ENCODE peak calls at places on chromosomes 2 and 18, in nine cellular contexts. R is tibial artery, U is A549, I is RWPE1, K is psoas muscle, G is ascending aorta, A is cardiac muscle cell, P is PC-3, B is dorsolateral prefrontal cortex. S is an unnamed sample.
A peak's percentile ranks its signal among the peaks of the same experiment; 100 is the strongest.

GRCh38 chr2:236168110-236169067 is at the start of gene GBX2:
- DNase-seq in G (no peak), I (peak; percentile 95), R (no peak), P (peak; percentile 91), U (peak; percentile 89), K (no peak), B (no peak), A (peak; percentile 79), S (peak; percentile 58)

GRCh38 chr2:45675130-45675812 is 23.8 kb downstream of the PRKCE start:
- DNase-seq in A (peak; percentile 76), R (no peak), I (peak; percentile 76), K (no peak), B (no peak), P (peak; percentile 95), U (no peak), G (no peak), S (peak; percentile 67)

GRCh38 chr2:120350801-120351324 is 4.9 kb downstream of the INHBB start:
- DNase-seq in U (no peak), R (no peak), G (no peak), K (no peak), P (no peak), I (no peak), B (no peak), A (no peak), S (peak; percentile 82)

GRCh38 chr2:168348076-168348475 is 100.7 kb upstream of the STK39 start:
- DNase-seq in A (peak; percentile 70), P (peak; percentile 55), U (peak; percentile 49), G (no peak), R (no peak), K (no peak), I (peak; percentile 27), B (no peak), S (no peak)

GRCh38 chr18:39742015-39742466 is 2176.4 kb upstream of the CELF4 start:
- DNase-seq in I (no peak), P (no peak), G (no peak), K (no peak), B (no peak), R (no peak), A (peak; percentile 24), U (no peak), S (no peak)

GRCh38 chr2:41711736-41712135 is 336.1 kb upstream of the PKDCC start:
- DNase-seq in K (no peak), P (no peak), U (no peak), G (no peak), R (no peak), B (no peak), I (no peak), A (no peak), S (no peak)

GRCh38 chr18:2932247-2933181 is 80.4 kb downstream of the LPIN2 start:
- DNase-seq in A (peak; percentile 78), P (peak; percentile 87), G (no peak), R (no peak), U (peak; percentile 50), B (no peak), K (no peak), I (peak; percentile 65), S (no peak)

GRCh38 chr2:60633615-60634014 is 80.2 kb upstream of the BCL11A start:
- DNase-seq in U (no peak), A (no peak), K (no peak), G (no peak), R (no peak), I (no peak), B (no peak), P (no peak), S (no peak)

GRCh38 chr2:49403722-49404507 is 249.6 kb upstream of the FSHR start:
- DNase-seq in A (no peak), R (no peak), K (no peak), I (no peak), B (peak; percentile 39), G (no peak), U (no peak), P (no peak), S (no peak)

GRCh38 chr2:2799151-2799697 is 468.1 kb upstream of the MYT1L start:
- DNase-seq in A (no peak), K (no peak), G (no peak), R (no peak), I (no peak), U (no peak), P (no peak), B (no peak), S (no peak)

GRCh38 chr2:100228967-100229366 is 86.6 kb upstream of the AFF3 start:
- DNase-seq in U (no peak), P (no peak), K (no peak), B (no peak), R (no peak), I (no peak), G (no peak), A (no peak), S (no peak)

GRCh38 chr18:70431203-70431624 is 142.4 kb downstream of the SOCS6 start:
- DNase-seq in I (peak; percentile 25), A (no peak), R (no peak), B (no peak), U (peak; percentile 98), P (no peak), G (peak; percentile 5), K (no peak), S (no peak)

GRCh38 chr2:159230145-159230877 is 56.2 kb downstream of the WDSUB1 start:
- DNase-seq in I (no peak), U (no peak), R (no peak), P (no peak), B (no peak), K (no peak), A (no peak), G (no peak), S (no peak)

GRCh38 chr2:235616846-235617245 is 123.0 kb downstream of the AGAP1 start:
- DNase-seq in R (no peak), B (no peak), A (no peak), P (no peak), K (no peak), G (no peak), U (no peak), I (no peak), S (no peak)

GRCh38 chr2:647003-647560 is 30.1 kb downstream of the TMEM18 start:
- DNase-seq in P (no peak), G (no peak), R (no peak), A (no peak), I (no peak), K (no peak), U (no peak), B (no peak), S (no peak)

GRCh38 chr2:42953216-42953615 is 160.8 kb upstream of the HAAO start:
- DNase-seq in B (no peak), P (no peak), I (no peak), U (no peak), G (no peak), R (no peak), K (no peak), A (no peak), S (no peak)

GRCh38 chr2:216188956-216189355 is 79.8 kb downstream of the XRCC5 start:
- DNase-seq in B (no peak), K (no peak), R (no peak), A (no peak), U (no peak), P (peak; percentile 48), I (peak; percentile 37), G (no peak), S (no peak)
- H3K27ac ChIP-seq in B (no peak overlapping the region), K (no peak overlapping the region), R (no peak overlapping the region), A (no peak overlapping the region), U (no peak overlapping the region), P (no peak overlapping the region), I (no peak overlapping the region), G (no peak overlapping the region), S (peak overlapping the region; percentile 17)

DNA sequence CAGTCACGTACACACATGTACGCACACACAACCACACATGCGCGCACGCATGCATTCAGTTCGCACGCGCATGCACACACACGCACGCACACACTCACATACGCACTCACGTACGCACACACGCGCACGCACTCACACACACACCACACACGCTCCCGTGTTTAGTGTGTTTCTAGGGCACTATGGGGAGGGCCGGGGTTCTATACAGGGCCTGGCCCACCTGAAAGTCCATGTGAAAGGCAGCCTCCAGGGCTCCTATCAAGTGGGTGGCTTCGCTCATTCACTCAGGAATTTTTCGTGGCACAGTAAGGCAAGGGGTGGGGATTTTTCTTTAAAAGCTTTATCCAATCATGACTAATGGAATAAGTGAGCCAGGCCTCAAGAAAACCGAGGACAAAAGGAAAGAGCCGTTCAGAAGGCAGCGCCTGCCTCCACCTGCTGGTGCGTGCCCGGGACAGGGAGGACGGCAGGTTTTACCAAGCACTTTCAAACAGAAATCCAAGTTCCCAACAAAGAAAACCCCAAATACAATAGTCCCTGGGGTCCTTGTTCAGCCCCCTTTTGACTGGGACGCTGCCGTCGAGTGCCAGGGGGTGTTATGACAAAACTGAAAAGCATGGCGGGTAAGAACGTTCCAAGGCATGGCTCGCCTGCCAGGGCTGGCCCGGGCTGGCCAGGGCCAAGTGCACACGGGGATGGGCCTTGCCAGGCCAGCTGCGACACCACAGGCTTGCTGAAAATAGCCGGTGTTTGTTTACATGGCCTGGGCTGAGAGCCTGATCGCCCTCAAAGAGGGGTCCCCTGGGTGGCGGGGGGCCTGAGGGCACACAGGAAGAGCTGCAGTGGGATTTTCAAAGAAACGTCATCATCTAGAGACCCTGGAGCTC is 110.0 kb downstream of the HDAC4 start:
- DNase-seq in K (peak; percentile 78), G (peak; percentile 87), A (peak; percentile 32), P (no peak), R (peak; percentile 37), B (peak; percentile 53), I (peak; percentile 64), U (no peak), S (peak; percentile 41)
- TF ChIP-seq CTCF in K (no peak), G (peak; percentile 31), A (no peak), P (no peak), R (no peak), B (no peak), I (no peak), U (no peak), S (no peak)

DNA sequence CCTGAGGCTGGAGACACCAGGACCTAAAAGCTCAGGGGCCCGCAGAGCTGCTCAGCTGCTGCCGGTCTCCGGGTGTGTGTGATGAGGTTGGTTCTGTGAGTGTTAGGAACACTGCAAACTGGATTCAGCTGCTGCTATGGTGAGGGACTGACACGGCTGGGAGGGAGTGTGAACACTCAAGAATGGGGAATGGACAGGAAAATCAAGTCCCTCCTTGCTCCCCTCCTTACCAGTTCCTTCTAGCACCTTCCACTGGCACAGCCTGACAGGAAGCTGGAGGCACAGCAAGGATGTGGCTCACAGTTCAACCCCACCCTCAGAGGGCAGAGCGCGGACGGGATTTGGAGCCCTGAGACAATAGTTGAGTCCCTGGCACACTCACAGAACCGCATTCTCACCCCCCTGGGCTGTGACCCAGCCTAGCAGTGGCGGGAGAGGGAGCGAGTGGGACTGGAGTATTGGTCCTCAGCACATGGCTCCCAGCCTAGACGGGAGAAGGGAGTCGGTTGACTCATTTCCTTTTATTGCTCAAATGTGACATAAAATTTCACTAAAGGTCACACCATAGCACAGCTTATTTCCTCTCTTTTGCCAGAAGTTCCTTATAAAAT is 42.5 kb downstream of the LRRC30 start:
- DNase-seq in G (peak; percentile 83), A (no peak), U (no peak), K (peak; percentile 78), R (peak; percentile 87), I (peak; percentile 36), B (no peak), P (peak; percentile 91), S (peak; percentile 82)
- H3K27ac ChIP-seq in G (peak overlapping the region; percentile 5), A (no peak overlapping the region), U (peak overlapping the region; percentile 80), K (peak overlapping the region; percentile 56), R (peak overlapping the region; percentile 43), I (peak overlapping the region; percentile 79), B (peak overlapping the region; percentile 85), P (peak overlapping the region; percentile 26), S (peak overlapping the region; percentile 72)

DNA sequence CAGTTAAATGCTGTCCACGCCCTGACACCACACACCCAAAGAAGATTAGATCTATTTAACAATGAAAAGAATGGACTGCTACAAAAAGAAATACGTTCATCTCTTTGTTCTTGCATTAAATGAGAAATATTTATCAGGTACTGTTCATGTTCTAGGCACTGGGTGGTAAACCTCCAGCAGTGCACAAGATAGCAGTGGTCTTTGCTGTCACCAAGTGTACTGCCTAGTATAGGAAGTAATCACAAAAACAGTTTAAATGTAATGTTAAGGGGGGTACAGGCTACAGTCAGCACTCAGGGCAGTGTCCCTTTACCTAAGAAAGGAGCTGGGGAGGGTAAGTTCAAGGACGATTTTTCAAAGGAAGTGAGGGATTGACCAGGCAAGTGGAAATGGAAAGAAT is 443.6 kb downstream of the PARD3B start:
- DNase-seq in K (no peak), B (no peak), U (no peak), R (no peak), G (no peak), A (no peak), I (no peak), P (no peak), S (no peak)
- TF ChIP-seq CTCF in K (no peak), B (no peak), U (no peak), R (no peak), G (no peak), A (no peak), I (no peak), P (no peak), S (no peak)